ENCODE peak calls at places on chromosomes 11 and 22, in nine cellular contexts. K is stimulated activated CD8-positive, alpha-beta memory T cell treated with anti-CD3 and anti-CD28 coated beads, Interleukin-2, amount 100 ng/mL, for 48 hours; O is stimulated activated CD4-positive, alpha-beta T cell treated with anti-CD3 and anti-CD28 coated beads, Interleukin-2, amount 100 ng/mL, for 48 hours; L is neural crest cell; Q is naive thymus-derived CD8-positive, alpha-beta T cell; D is HCT116; E is iPS DF 19.7; Z is GM13977; P is GM23248. B is an unnamed sample.

GRCh38 chr22:46272762-46273431 is 5.1 kb downstream of the TTC38 start:
- DNase-seq in K (no peak), O (no peak), L (no peak), Q (no peak), D (no peak), E (no peak), Z (no peak), P (no peak), B (no peak)

GRCh38 chr22:48803993-48804810 is 1023.5 kb downstream of the BRD1 start:
- DNase-seq in K (no peak), O (no peak), L (no peak), Q (no peak), D (no peak), E (no peak), Z (no peak), P (no peak), B (no peak)

GRCh38 chr11:108498046-108498815 is at the start of gene POGLUT3:
- DNase-seq in K (no peak), O (peak), L (peak), Q (peak), D (no peak), E (no peak), Z (peak), P (peak), B (peak)

GRCh38 chr11:15926071-15926470 is 430.3 kb downstream of the SOX6 start:
- DNase-seq in K (no peak), O (no peak), L (no peak), Q (no peak), D (no peak), E (no peak), Z (no peak), P (peak), B (no peak)

GRCh38 chr11:17333799-17334586 is 17.6 kb upstream of the NCR3LG1 start:
- DNase-seq in K (no peak), O (no peak), L (no peak), Q (peak), D (no peak), E (no peak), Z (no peak), P (no peak), B (no peak)

GRCh38 chr11:93089474-93090102 is 108.2 kb downstream of the SLC36A4 start:
- DNase-seq in K (no peak), O (no peak), L (no peak), Q (no peak), D (peak), E (peak), Z (peak), P (peak), B (peak)

GRCh38 chr11:96341237-96342130 is 1.5 kb downstream of the MAML2 start:
- DNase-seq in K (peak), O (peak), L (no peak), Q (peak), D (no peak), E (no peak), Z (peak), P (peak), B (peak)

GRCh38 chr22:49855491-49855911 is 1.9 kb downstream of the ZBED4 start:
- DNase-seq in K (no peak), O (no peak), L (no peak), Q (no peak), D (no peak), E (no peak), Z (no peak), P (peak), B (no peak)

GRCh38 chr22:36365020-36365411 is 22.8 kb downstream of the MYH9 start:
- DNase-seq in K (peak), O (peak), L (no peak), Q (peak), D (peak), E (no peak), Z (peak), P (peak), B (peak)

GRCh38 chr11:108198833-108199232 is 23.6 kb downstream of the NPAT start:
- DNase-seq in K (no peak), O (no peak), L (no peak), Q (no peak), D (no peak), E (no peak), Z (no peak), P (no peak), B (no peak)

GRCh38 chr11:112627588-112628045 is 333.6 kb upstream of the NCAM1 start:
- DNase-seq in K (no peak), O (no peak), L (no peak), Q (no peak), D (no peak), E (no peak), Z (peak), P (no peak), B (no peak)

GRCh38 chr11:66226111-66226510 is 42.3 kb upstream of the RAB1B start:
- DNase-seq in K (no peak), O (no peak), L (no peak), Q (no peak), D (no peak), E (no peak), Z (no peak), P (no peak), B (no peak)

GRCh38 chr11:47997063-47998053 is 17.0 kb downstream of the PTPRJ start:
- DNase-seq in K (no peak), O (no peak), L (no peak), Q (no peak), D (no peak), E (no peak), Z (no peak), P (no peak), B (no peak)

GRCh38 chr22:45007946-45008852 is 1.6 kb downstream of the PHF21B start:
- DNase-seq in K (no peak), O (no peak), L (peak), Q (no peak), D (no peak), E (no peak), Z (peak), P (peak), B (no peak)

GRCh38 chr11:110071197-110071596 is 22.0 kb upstream of the ZC3H12C start:
- DNase-seq in K (no peak), O (no peak), L (no peak), Q (no peak), D (no peak), E (no peak), Z (no peak), P (no peak), B (no peak)

B was measured in erythroblast.